ENCODE peak calls at places on chromosome 21, in nine cellular contexts. Z is HCT116; P is ovary; C is mesenchymal stem cell; B is psoas muscle; X is CD8-positive, alpha-beta T cell; F is IMR-90; I is CD4-positive, alpha-beta memory T cell; V is prostate gland. H is an unnamed sample.

GRCh38 chr21:37566790-37567725 is 200.5 kb downstream of the DYRK1A start:
- DNase-seq in X (no peak), I (no peak), F (no peak), V (no peak), C (no peak), P (no peak), B (peak; percentile 23), Z (no peak), H (no peak)

GRCh38 chr21:21712761-21713558 is 714.8 kb downstream of the NCAM2 start:
- DNase-seq in X (no peak), V (no peak), P (no peak), B (no peak), Z (no peak), F (peak; percentile 62), C (peak; percentile 2), I (no peak), H (peak; percentile 82)

GRCh38 chr21:29300547-29301138 is 1.9 kb downstream of the BACH1 start:
- DNase-seq in Z (no peak), P (no peak), C (no peak), B (no peak), X (no peak), F (peak; percentile 56), V (no peak), I (peak; percentile 31), H (peak; percentile 55)

GRCh38 chr21:27260728-27261127 is 293.8 kb upstream of the ADAMTS5 start:
- DNase-seq in P (no peak), I (no peak), B (no peak), F (no peak), Z (no peak), X (no peak), C (no peak), V (no peak), H (no peak)

GRCh38 chr21:41957991-41958766 is 4.4 kb upstream of the C2CD2 start:
- DNase-seq in I (no peak), V (no peak), Z (peak; percentile 61), C (peak; percentile 94), X (no peak), F (peak; percentile 98), B (peak; percentile 76), P (peak; percentile 81), H (peak; percentile 95)

GRCh38 chr21:9837946-9838801 is 683.2 kb upstream of the TPTE start:
- DNase-seq in F (no peak), V (no peak), C (no peak), X (no peak), Z (no peak), P (no peak), I (no peak), B (peak; percentile 21), H (no peak)

GRCh38 chr21:38702196-38702595 is 103.5 kb upstream of the ETS2 start:
- DNase-seq in X (no peak), C (no peak), P (no peak), Z (no peak), F (no peak), I (no peak), V (no peak), B (no peak), H (no peak)

GRCh38 chr21:37631319-37632117 is 264.9 kb downstream of the DYRK1A start:
- DNase-seq in I (no peak), P (no peak), F (no peak), B (no peak), V (peak; percentile 35), Z (no peak), C (peak; percentile 25), X (no peak), H (no peak)

GRCh38 chr21:17777321-17777720 is 41.8 kb downstream of the C21orf91 start:
- DNase-seq in F (no peak), Z (no peak), B (no peak), I (no peak), C (peak; percentile 24), X (no peak), P (no peak), V (no peak), H (no peak)

GRCh38 chr21:41091561-41091960 is 76.4 kb upstream of the BACE2 start:
- DNase-seq in Z (no peak), F (no peak), P (no peak), X (no peak), V (no peak), I (no peak), C (no peak), B (no peak), H (no peak)

GRCh38 chr21:42118901-42119300 is 47.8 kb downstream of the UMODL1 start:
- DNase-seq in F (peak; percentile 48), P (no peak), B (no peak), I (no peak), X (no peak), Z (no peak), C (no peak), V (no peak), H (no peak)

GRCh38 chr21:14684071-14684470 is 138.0 kb upstream of the SAMSN1 start:
- DNase-seq in B (no peak), P (no peak), C (no peak), V (no peak), Z (no peak), X (no peak), F (no peak), I (no peak), H (no peak)

GRCh38 chr21:14688412-14688811 is 142.3 kb upstream of the SAMSN1 start:
- DNase-seq in F (no peak), B (no peak), P (no peak), C (no peak), I (no peak), X (no peak), V (no peak), Z (no peak), H (no peak)

GRCh38 chr21:14685568-14685967 is 139.5 kb upstream of the SAMSN1 start:
- DNase-seq in P (no peak), B (no peak), V (no peak), X (no peak), F (no peak), Z (no peak), C (no peak), I (no peak), H (no peak)

GRCh38 chr21:14687277-14687642 is 141.1 kb upstream of the SAMSN1 start:
- DNase-seq in I (no peak), X (no peak), B (no peak), Z (no peak), V (no peak), P (no peak), F (no peak), C (no peak), H (peak; percentile 36)

GRCh38 chr21:14686466-14687276 is 140.6 kb upstream of the SAMSN1 start:
- DNase-seq in I (no peak), B (no peak), V (no peak), X (no peak), C (no peak), P (no peak), F (no peak), Z (no peak), H (peak; percentile 39)
- H3K4me3 ChIP-seq in I (no peak overlapping the region), B (no peak overlapping the region), V (no peak overlapping the region), X (no peak overlapping the region), C (no peak overlapping the region), P (no peak overlapping the region), F (no peak overlapping the region), Z (no peak overlapping the region), H (no peak overlapping the region)

GRCh38 chr21:45589686-45590245 is 47.5 kb upstream of the SLC19A1 start:
- DNase-seq in P (no peak), B (no peak), X (no peak), V (no peak), Z (no peak), F (no peak), C (no peak), I (no peak), H (no peak)
- H3K4me3 ChIP-seq in P (peak overlapping the region; percentile 42), B (peak overlapping the region; percentile 54), X (peak overlapping the region; percentile 44), V (peak overlapping the region; percentile 27), Z (no peak overlapping the region), F (peak overlapping the region; percentile 44), C (peak overlapping the region; percentile 72), I (peak overlapping the region; percentile 42), H (peak overlapping the region; percentile 37)

GRCh38 chr21:44846485-44847260 is 26.8 kb downstream of the PTTG1IP start:
- DNase-seq in V (peak; percentile 74), Z (no peak), C (peak; percentile 24), B (peak; percentile 59), P (peak; percentile 20), X (peak; percentile 32), F (peak; percentile 35), I (peak; percentile 22), H (no peak)

GRCh38 chr21:44844256-44844655 is 26.4 kb upstream of the SUMO3 start:
- DNase-seq in P (no peak), C (no peak), I (no peak), V (no peak), X (no peak), F (no peak), Z (no peak), B (no peak), H (no peak)

GRCh38 chr21:44846201-44846484 is 27.3 kb downstream of the PTTG1IP start:
- DNase-seq in I (no peak), Z (no peak), V (no peak), B (no peak), F (no peak), X (no peak), P (no peak), C (no peak), H (peak; percentile 24)

GRCh38 chr21:44847261-44848056 is 26.0 kb downstream of the PTTG1IP start:
- DNase-seq in I (no peak), C (no peak), X (no peak), F (no peak), P (peak; percentile 10), Z (no peak), B (no peak), V (no peak), H (no peak)

DNA sequence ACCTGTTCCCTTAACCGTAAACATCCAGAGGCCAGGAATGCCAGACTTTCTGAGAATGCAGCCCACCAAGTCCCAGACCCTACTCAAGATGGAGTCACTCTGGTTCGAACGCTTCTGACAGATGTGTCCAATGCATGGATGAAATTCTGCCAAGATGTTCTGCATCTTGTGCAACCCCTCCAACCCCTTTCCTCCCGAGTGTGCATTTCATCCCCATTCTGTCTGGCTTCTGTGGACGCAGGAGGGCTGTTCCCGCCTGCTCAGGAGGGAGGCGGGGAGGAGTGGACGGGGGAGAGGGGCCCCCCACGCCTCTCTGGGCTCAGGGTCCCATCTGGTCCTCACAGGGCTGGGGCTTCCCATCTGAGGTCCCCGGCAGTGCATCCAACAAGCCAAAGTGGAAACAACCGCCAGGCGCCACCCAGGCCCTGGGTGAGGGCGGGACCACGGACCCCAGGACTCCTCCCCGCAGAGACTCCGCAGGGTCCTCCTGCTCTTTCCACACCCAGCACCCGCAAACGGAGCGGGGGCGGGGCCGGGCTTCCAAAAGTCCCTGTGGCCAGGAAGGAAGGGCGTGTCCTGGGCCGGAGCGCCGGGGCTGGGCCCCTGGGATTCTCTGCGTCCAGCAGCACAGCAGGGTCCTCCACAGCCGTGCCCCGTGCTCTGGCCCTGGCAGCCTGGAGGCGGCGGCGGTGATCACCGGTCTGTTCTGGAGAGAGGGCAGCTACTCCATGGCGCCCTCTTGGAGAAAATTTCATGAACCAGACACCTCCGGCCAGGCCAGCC is 27.7 kb upstream of the SUMO3 start:
- DNase-seq in Z (no peak), V (no peak), B (peak; percentile 77), P (peak; percentile 29), X (peak; percentile 47), C (peak; percentile 67), F (peak; percentile 24), I (peak; percentile 33), H (peak; percentile 48)
- H3K4me3 ChIP-seq in Z (peak overlapping the region; percentile 48), V (peak overlapping the region; percentile 17), B (peak overlapping the region; percentile 50), P (peak overlapping the region; percentile 15), X (peak overlapping the region; percentile 37), C (peak overlapping the region; percentile 71), F (peak overlapping the region; percentile 13), I (peak overlapping the region; percentile 25), H (peak overlapping the region; percentile 30)

DNA sequence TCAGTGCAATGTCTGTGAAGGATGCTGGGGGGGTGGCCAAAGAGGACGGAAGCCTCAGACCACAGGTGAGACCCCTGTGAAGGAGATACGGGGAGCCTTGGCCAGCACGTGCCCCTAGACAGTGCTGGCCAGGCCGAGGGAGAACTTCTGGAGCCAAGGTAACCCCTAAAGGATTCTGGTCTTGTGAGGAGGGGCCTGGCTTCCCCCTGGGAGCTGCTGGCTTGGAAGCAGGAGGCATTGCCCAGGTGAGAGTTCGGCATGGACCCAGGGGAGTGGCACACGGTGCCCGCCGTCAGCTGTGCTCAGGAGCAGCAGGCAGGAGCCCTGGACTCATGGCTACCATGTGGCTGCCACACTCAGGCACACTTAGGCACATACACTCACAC is 1.3 kb upstream of the COL6A2 start:
- DNase-seq in Z (no peak), P (peak; percentile 21), F (no peak), V (no peak), I (no peak), X (peak; percentile 9), B (peak; percentile 9), C (no peak), H (no peak)
- H3K4me3 ChIP-seq in Z (no peak overlapping the region), P (no peak overlapping the region), F (peak overlapping the region; percentile 97), V (no peak overlapping the region), I (no peak overlapping the region), X (no peak overlapping the region), B (no peak overlapping the region), C (peak overlapping the region; percentile 86), H (no peak overlapping the region)